ENCODE peak calls at places on chromosome 15, in ten cellular contexts. T, M, R, G, K, N, Y, L, V and F are unnamed samples. For H3K36me3 and H3K9me3, the result is how much of the 10 kb centered on the place peaks cover.

GRCh38 chr15:55708720-55709119 is 34.2 kb downstream of the PRTG start:
- DNase-seq in T (no peak), M (no peak), R (no peak), G (no peak), K (no peak), N (no peak), Y (no peak), L (no peak), V (no peak), F (no peak)

GRCh38 chr15:71612066-71612715 is 198.2 kb upstream of the NR2E3 start:
- DNase-seq in T (no peak), M (no peak), R (no peak), G (peak), K (no peak), N (peak), Y (no peak), L (no peak), V (peak), F (no peak)

GRCh38 chr15:32683906-32684584 is 33.8 kb upstream of the GREM1 start:
- DNase-seq in T (no peak), M (no peak), R (peak), G (no peak), K (no peak), N (no peak), Y (no peak), L (peak), V (no peak), F (no peak)

GRCh38 chr15:70815604-70816003 is 38.4 kb downstream of the LARP6 start:
- DNase-seq in T (no peak), M (no peak), R (no peak), G (no peak), K (no peak), N (no peak), Y (no peak), L (no peak), V (no peak), F (no peak)

GRCh38 chr15:80977627-80978036 is 12.0 kb downstream of the MESD start:
- DNase-seq in T (peak), M (peak), R (peak), G (peak), K (peak), N (peak), Y (peak), L (no peak), V (peak), F (peak)

GRCh38 chr15:28043625-28044520 is 55.2 kb downstream of the OCA2 start:
- DNase-seq in T (no peak), M (no peak), R (no peak), G (no peak), K (no peak), N (no peak), Y (no peak), L (no peak), V (no peak), F (no peak)

GRCh38 chr15:77497942-77498361 is 77.3 kb downstream of the HMG20A start:
- DNase-seq in T (no peak), M (no peak), R (peak), G (peak), K (no peak), N (no peak), Y (no peak), L (no peak), V (peak), F (no peak)

GRCh38 chr15:88646088-88646405 is 7.2 kb downstream of the ISG20 start:
- DNase-seq in T (no peak), M (no peak), R (no peak), G (no peak), K (no peak), N (no peak), Y (peak), L (no peak), V (no peak), F (no peak)

GRCh38 chr15:67180035-67180434 is 74.4 kb downstream of the AAGAB start:
- DNase-seq in T (no peak), M (no peak), R (no peak), G (no peak), K (no peak), N (no peak), Y (peak), L (no peak), V (peak), F (no peak)

GRCh38 chr15:90560229-90560771 is 30.6 kb downstream of the CRTC3 start:
- DNase-seq in T (no peak), M (peak), R (peak), G (peak), K (no peak), N (peak), Y (no peak), L (peak), V (peak), F (peak)

GRCh38 chr15:45184562-45185041 is 3.2 kb downstream of the SHF start:
- DNase-seq in T (no peak), M (no peak), R (no peak), G (no peak), K (no peak), N (no peak), Y (no peak), L (no peak), V (no peak), F (no peak)

GRCh38 chr15:96053039-96054021 is 277.2 kb upstream of the NR2F2 start:
- DNase-seq in T (peak), M (no peak), R (peak), G (peak), K (peak), N (peak), Y (no peak), L (peak), V (peak), F (peak)

GRCh38 chr15:84953136-84953535 is 28.5 kb upstream of the PDE8A start:
- DNase-seq in T (no peak), M (no peak), R (peak), G (no peak), K (no peak), N (no peak), Y (no peak), L (no peak), V (no peak), F (no peak)

DNA sequence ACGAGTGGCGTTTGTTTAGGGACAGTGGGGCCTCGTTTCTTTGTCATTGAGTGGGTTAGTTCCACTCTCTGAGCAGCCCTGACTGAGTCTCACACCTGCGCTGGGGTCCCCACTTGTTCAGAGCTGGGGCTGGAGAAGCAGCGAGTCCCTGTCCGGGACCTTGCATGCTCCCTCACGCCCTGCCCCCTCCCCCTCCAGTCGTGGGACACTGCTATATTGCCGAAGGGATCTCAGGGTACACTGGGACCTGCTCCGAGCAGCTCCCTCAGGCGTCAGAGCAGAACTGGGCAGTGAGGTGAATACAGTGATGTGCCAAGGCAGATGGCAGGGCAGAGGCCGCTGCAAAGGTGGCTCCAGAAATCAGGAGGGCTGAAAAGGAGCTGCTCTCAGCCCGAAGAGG is 59.9 kb upstream of the KLF13 start:
- DNase-seq in T (no peak), M (peak), R (no peak), G (no peak), K (no peak), N (no peak), Y (peak), L (no peak), V (peak), F (peak)
- H3K27ac ChIP-seq in T (peak), M (no peak), R (no peak), G (no peak), K (peak), N (no peak), Y (peak), L (no peak), V (no peak), F (peak)

GRCh38 chr15:40984963-40985362 is 31.7 kb downstream of the CHAC1 start:
- DNase-seq in T (no peak), M (no peak), R (peak), G (no peak), K (no peak), N (no peak), Y (no peak), L (no peak), V (no peak), F (no peak)
- H3K36me3 ChIP-seq in T (half or more), M (half or more), R (under half), G (under half), K (half or more), N (half or more), Y (under half), L (under half), V (half or more), F (under half)

GRCh38 chr15:47206358-47206978 is 510.8 kb upstream of the SEMA6D start:
- DNase-seq in T (no peak), M (no peak), R (no peak), G (no peak), K (no peak), N (no peak), Y (no peak), L (no peak), V (no peak), F (no peak)

GRCh38 chr15:47218295-47218694 is 499.0 kb upstream of the SEMA6D start:
- DNase-seq in T (no peak), M (no peak), R (no peak), G (no peak), K (no peak), N (no peak), Y (no peak), L (peak), V (no peak), F (no peak)

DNA sequence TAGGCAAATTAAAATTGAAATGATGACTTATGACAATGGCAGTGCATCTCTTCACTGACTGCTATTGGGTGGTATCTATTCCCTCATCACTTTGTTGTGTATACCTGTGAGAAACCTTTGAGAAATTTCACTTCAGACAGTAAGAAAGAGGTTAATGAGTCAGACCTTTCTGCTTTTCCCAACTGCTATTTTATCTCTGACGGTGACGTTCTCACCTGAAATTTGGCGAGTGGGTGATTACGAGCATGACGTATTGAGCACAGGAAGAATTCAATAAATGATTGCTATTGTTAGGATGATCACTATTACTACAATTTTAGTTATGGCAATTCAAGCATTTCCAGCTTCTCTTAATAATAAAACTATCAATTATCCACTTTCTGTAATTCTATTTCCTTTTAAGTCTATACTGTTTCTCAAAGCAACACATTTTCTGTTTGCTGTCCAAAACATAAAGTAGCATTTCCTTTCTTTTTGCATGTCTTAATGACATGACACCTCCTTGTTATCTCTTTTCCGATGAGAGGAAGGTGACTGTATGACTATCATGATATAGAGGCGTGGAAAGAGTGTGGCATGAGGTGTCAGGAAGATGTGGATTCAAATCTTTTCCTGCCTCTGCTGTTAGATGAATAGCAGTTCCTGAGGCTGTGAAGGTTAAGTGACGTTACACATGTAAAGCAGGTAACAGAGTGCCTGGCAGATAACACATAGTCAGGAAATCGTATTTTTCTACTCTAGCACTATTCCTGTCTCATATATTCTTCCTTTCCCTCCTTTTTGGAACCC is 504.9 kb upstream of the SEMA6D start:
- DNase-seq in T (no peak), M (no peak), R (no peak), G (no peak), K (no peak), N (no peak), Y (no peak), L (no peak), V (no peak), F (no peak)
- H3K9me3 ChIP-seq in T (under half), M (under half), R (under half), G (under half), K (under half), N (under half), Y (under half), L (under half), V (under half), F (under half)

GRCh38 chr15:69450968-69451695 is 1.5 kb upstream of the RPLP1 start:
- DNase-seq in T (no peak), M (no peak), R (no peak), G (no peak), K (no peak), N (no peak), Y (no peak), L (no peak), V (no peak), F (no peak)
- H3K27ac ChIP-seq in T (no peak), M (no peak), R (no peak), G (peak), K (peak), N (no peak), Y (no peak), L (no peak), V (peak), F (no peak)

GRCh38 chr15:65021475-65021874 is 8.0 kb downstream of the MTFMT start:
- DNase-seq in T (no peak), M (no peak), R (no peak), G (no peak), K (no peak), N (no peak), Y (no peak), L (no peak), V (no peak), F (no peak)

GRCh38 chr15:65020419-65020818 is 9.0 kb downstream of the MTFMT start:
- DNase-seq in T (no peak), M (no peak), R (peak), G (no peak), K (no peak), N (no peak), Y (no peak), L (no peak), V (no peak), F (no peak)
- H3K36me3 ChIP-seq in T (half or more), M (half or more), R (under half), G (under half), K (half or more), N (half or more), Y (under half), L (under half), V (half or more), F (under half)